ENCODE peak calls at places on chromosome 7, in five cellular contexts. D is cortex of kidney; H is HTR-8/SVneo; K is stimulated activated CD4-positive, alpha-beta T cell treated with anti-CD3 and anti-CD28 coated beads, Interleukin-12 subunit alpha, Interleukin-12 subunit beta, amount 100 ng/mL, for 4 hours; U is retina. O is an unnamed sample.

GRCh38 chr7:27124096-27124978 is 6.2 kb downstream of the HOXA4 start:
- DNase-seq in K (no peak), U (peak), D (no peak), H (no peak), O (no peak)

GRCh38 chr7:158829021-158829341 is 328 bp downstream of the ESYT2 start:
- DNase-seq in U (peak), D (no peak), H (peak), K (peak), O (peak)

GRCh38 chr7:140691368-140692045 is 5.0 kb upstream of the NDUFB2 start:
- DNase-seq in D (no peak), K (no peak), H (no peak), U (no peak), O (no peak)

GRCh38 chr7:25964483-25964961 is 187.5 kb upstream of the NFE2L3 start:
- DNase-seq in K (no peak), H (no peak), U (no peak), D (no peak), O (no peak)

GRCh38 chr7:111138196-111138569 is 47.3 kb downstream of the LRRN3 start:
- DNase-seq in U (no peak), D (no peak), H (no peak), K (peak), O (no peak)

GRCh38 chr7:119545118-119545517 is 727.9 kb upstream of the KCND2 start:
- DNase-seq in U (no peak), H (no peak), D (no peak), K (no peak), O (no peak)

GRCh38 chr7:86904949-86905834 is 154.3 kb downstream of the ELAPOR2 start:
- DNase-seq in H (no peak), D (no peak), U (peak), K (no peak), O (peak)

GRCh38 chr7:92875719-92876118 is 39.3 kb upstream of the CDK6 start:
- DNase-seq in U (no peak), H (no peak), D (no peak), K (no peak), O (no peak)

GRCh38 chr7:128063025-128063560 is 31.9 kb upstream of the LRRC4 start:
- DNase-seq in D (no peak), H (no peak), U (no peak), K (no peak), O (no peak)

GRCh38 chr7:131336956-131337355 is 9.3 kb downstream of the MKLN1 start:
- DNase-seq in K (no peak), U (no peak), H (no peak), D (no peak), O (peak)

GRCh38 chr7:155233703-155234492 is 63.8 kb upstream of the INSIG1 start:
- DNase-seq in K (no peak), D (no peak), H (no peak), U (no peak), O (no peak)

GRCh38 chr7:16026253-16027020 is 340.0 kb upstream of the MEOX2 start:
- DNase-seq in D (no peak), H (no peak), K (no peak), U (no peak), O (no peak)

GRCh38 chr7:128170461-128170860 is 70.6 kb upstream of the LEP start:
- DNase-seq in H (no peak), U (no peak), K (no peak), D (no peak), O (no peak)

GRCh38 chr7:30027065-30027456 is 559 bp upstream of the FKBP14 start:
- DNase-seq in D (no peak), K (no peak), H (peak), U (no peak), O (peak)

GRCh38 chr7:150722403-150723065 is 6.1 kb downstream of the GIMAP1 start:
- DNase-seq in K (no peak), H (no peak), D (no peak), U (no peak), O (no peak)

GRCh38 chr7:134514663-134515062 is 12.7 kb upstream of the AKR1B10 start:
- DNase-seq in D (no peak), H (peak), U (peak), K (no peak), O (peak)

GRCh38 chr7:55236454-55236853 is 128.7 kb upstream of the LANCL2 start:
- DNase-seq in U (no peak), K (no peak), D (no peak), H (no peak), O (no peak)

GRCh38 chr7:31924228-31924627 is 146.0 kb downstream of the PDE1C start:
- DNase-seq in U (no peak), D (no peak), K (no peak), H (no peak), O (peak)

GRCh38 chr7:20083781-20084180 is 133.4 kb downstream of the MACC1 start:
- DNase-seq in U (no peak), H (peak), K (no peak), D (no peak), O (peak)

O was measured in A549.